ENCODE peak calls at places on chromosomes 12 and 14, in four cellular contexts. One of them, this sample, is unnamed.
A peak's percentile ranks its signal among the peaks of the same experiment; 100 is the strongest.

GRCh38 chr12:93862424-93862823 is 185.2 kb downstream of the CRADD start:
- DNase-seq in CD8-positive, alpha-beta T cell: no peak
- DNase-seq in H1: no peak
- DNase-seq in A549: no peak
- DNase-seq in this sample: no peak

GRCh38 chr12:68815232-68815927 is 7.4 kb downstream of the MDM2 start:
- DNase-seq in CD8-positive, alpha-beta T cell: no peak
- DNase-seq in H1: no peak
- DNase-seq in A549: no peak
- DNase-seq in this sample: no peak

GRCh38 chr14:69288956-69289705 is 29.2 kb downstream of the GALNT16 start:
- DNase-seq in CD8-positive, alpha-beta T cell: no peak
- DNase-seq in H1: no peak
- DNase-seq in A549: no peak
- DNase-seq in this sample: no peak

GRCh38 chr12:105418821-105419291 is 88.4 kb downstream of the C12orf75 start:
- DNase-seq in CD8-positive, alpha-beta T cell: no peak
- DNase-seq in H1: no peak
- DNase-seq in A549: no peak
- DNase-seq in this sample: no peak

GRCh38 chr12:115857923-115858322 is 419.6 kb downstream of the MED13L start:
- DNase-seq in CD8-positive, alpha-beta T cell: no peak
- DNase-seq in H1: no peak
- DNase-seq in A549: no peak
- DNase-seq in this sample: no peak

GRCh38 chr14:99242816-99243795 is 28.9 kb downstream of the BCL11B start:
- DNase-seq in CD8-positive, alpha-beta T cell: no peak
- DNase-seq in H1: no peak
- DNase-seq in A549: no peak
- DNase-seq in this sample: no peak

GRCh38 chr12:97140355-97140754 is 233.3 kb downstream of the NEDD1 start:
- DNase-seq in CD8-positive, alpha-beta T cell: no peak
- DNase-seq in H1: no peak
- DNase-seq in A549: no peak
- DNase-seq in this sample: no peak

GRCh38 chr12:9340422-9341259 is 132.4 kb upstream of the PZP start:
- DNase-seq in CD8-positive, alpha-beta T cell: no peak
- DNase-seq in H1: no peak
- DNase-seq in A549: no peak
- DNase-seq in this sample: no peak

GRCh38 chr14:75570797-75571196 is 7.6 kb upstream of the FLVCR2 start:
- DNase-seq in CD8-positive, alpha-beta T cell: no peak
- DNase-seq in H1: no peak
- DNase-seq in A549: no peak
- DNase-seq in this sample: no peak

GRCh38 chr12:94941440-94941862 is 62.0 kb downstream of the NDUFA12 start:
- DNase-seq in CD8-positive, alpha-beta T cell: peak; percentile 7
- DNase-seq in H1: no peak
- DNase-seq in A549: no peak
- DNase-seq in this sample: no peak

GRCh38 chr12:124188561-124189405 is 106.1 kb upstream of the RFLNA start:
- DNase-seq in CD8-positive, alpha-beta T cell: no peak
- DNase-seq in H1: no peak
- DNase-seq in A549: no peak
- DNase-seq in this sample: no peak

GRCh38 chr12:49355913-49356312 is 9.2 kb downstream of the DNAJC22 start:
- DNase-seq in CD8-positive, alpha-beta T cell: no peak
- DNase-seq in H1: no peak
- DNase-seq in A549: no peak
- DNase-seq in this sample: no peak

GRCh38 chr12:75759842-75760260 is 248.4 kb upstream of the KRR1 start:
- DNase-seq in CD8-positive, alpha-beta T cell: no peak
- DNase-seq in H1: no peak
- DNase-seq in A549: no peak
- DNase-seq in this sample: no peak

GRCh38 chr14:93150227-93151206 is 34.2 kb downstream of the MOAP1 start:
- DNase-seq in CD8-positive, alpha-beta T cell: no peak
- DNase-seq in H1: no peak
- DNase-seq in A549: no peak
- DNase-seq in this sample: no peak

GRCh38 chr12:74538491-74539258 is 1.0 kb downstream of the ATXN7L3B start:
- DNase-seq in CD8-positive, alpha-beta T cell: peak; percentile 21
- DNase-seq in H1: no peak
- DNase-seq in A549: no peak
- DNase-seq in this sample: no peak

GRCh38 chr14:104687601-104688504 is 1.6 kb upstream of the INF2 start:
- DNase-seq in CD8-positive, alpha-beta T cell: no peak
- DNase-seq in H1: no peak
- DNase-seq in A549: peak; percentile 97
- DNase-seq in this sample: no peak

GRCh38 chr12:89636054-89636775 is 72.4 kb downstream of the ATP2B1 start:
- DNase-seq in CD8-positive, alpha-beta T cell: no peak
- DNase-seq in H1: no peak
- DNase-seq in A549: peak; percentile 18
- DNase-seq in this sample: no peak

GRCh38 chr12:60101715-60102114 is 505.9 kb downstream of the SLC16A7 start:
- DNase-seq in CD8-positive, alpha-beta T cell: no peak
- DNase-seq in H1: no peak
- DNase-seq in A549: no peak
- DNase-seq in this sample: no peak

GRCh38 chr14:35133542-35134328 is 11.4 kb downstream of the PRORP start:
- DNase-seq in CD8-positive, alpha-beta T cell: no peak
- DNase-seq in H1: no peak
- DNase-seq in A549: no peak
- DNase-seq in this sample: no peak

GRCh38 chr14:68342216-68342615 is 450.7 kb downstream of the ZFP36L1 start:
- DNase-seq in CD8-positive, alpha-beta T cell: no peak
- DNase-seq in H1: no peak
- DNase-seq in A549: no peak
- DNase-seq in this sample: no peak

GRCh38 chr14:53757732-53758131 is 198.9 kb downstream of the BMP4 start:
- DNase-seq in CD8-positive, alpha-beta T cell: no peak
- DNase-seq in H1: no peak
- DNase-seq in A549: no peak
- DNase-seq in this sample: no peak

GRCh38 chr12:90152897-90153624 is 444.4 kb upstream of the ATP2B1 start:
- DNase-seq in CD8-positive, alpha-beta T cell: no peak
- DNase-seq in H1: no peak
- DNase-seq in A549: no peak
- DNase-seq in this sample: no peak

GRCh38 chr14:81432171-81432570 is 32.0 kb upstream of the STON2 start:
- DNase-seq in CD8-positive, alpha-beta T cell: no peak
- DNase-seq in H1: no peak
- DNase-seq in A549: no peak
- DNase-seq in this sample: no peak

GRCh38 chr12:119843100-119843499 is 34.0 kb downstream of the CIT start:
- DNase-seq in CD8-positive, alpha-beta T cell: no peak
- DNase-seq in H1: no peak
- DNase-seq in A549: no peak
- DNase-seq in this sample: no peak

GRCh38 chr14:61644834-61645233 is 50.5 kb upstream of the HIF1A start:
- DNase-seq in CD8-positive, alpha-beta T cell: no peak
- DNase-seq in H1: no peak
- DNase-seq in A549: no peak
- DNase-seq in this sample: no peak

GRCh38 chr14:68603682-68604360 is 189.0 kb downstream of the ZFP36L1 start:
- DNase-seq in CD8-positive, alpha-beta T cell: no peak
- DNase-seq in H1: no peak
- DNase-seq in A549: no peak
- DNase-seq in this sample: no peak

GRCh38 chr12:114274131-114274530 is 131.8 kb downstream of the TBX5 start:
- DNase-seq in CD8-positive, alpha-beta T cell: no peak
- DNase-seq in H1: no peak
- DNase-seq in A549: no peak
- DNase-seq in this sample: no peak

GRCh38 chr12:56900583-56900982 is 33.6 kb downstream of the SDR9C7 start:
- DNase-seq in CD8-positive, alpha-beta T cell: no peak
- DNase-seq in H1: no peak
- DNase-seq in A549: peak; percentile 66
- DNase-seq in this sample: no peak

GRCh38 chr14:49770212-49770817 is 2.4 kb downstream of the KLHDC2 start:
- DNase-seq in CD8-positive, alpha-beta T cell: no peak
- DNase-seq in H1: no peak
- DNase-seq in A549: no peak
- DNase-seq in this sample: no peak

GRCh38 chr14:94144765-94145164 is 15.4 kb upstream of the IFI27L2 start:
- DNase-seq in CD8-positive, alpha-beta T cell: no peak
- DNase-seq in H1: no peak
- DNase-seq in A549: no peak
- DNase-seq in this sample: no peak

GRCh38 chr12:63895841-63896240 is 51.3 kb downstream of the SRGAP1 start:
- DNase-seq in CD8-positive, alpha-beta T cell: no peak
- DNase-seq in H1: no peak
- DNase-seq in A549: no peak
- DNase-seq in this sample: no peak

GRCh38 chr14:33376510-33376909 is 437.8 kb downstream of the NPAS3 start:
- DNase-seq in CD8-positive, alpha-beta T cell: no peak
- DNase-seq in H1: no peak
- DNase-seq in A549: no peak
- DNase-seq in this sample: no peak
- H3K27ac ChIP-seq in CD8-positive, alpha-beta T cell: no peak overlapping the region
- H3K27ac ChIP-seq in H1: no peak overlapping the region
- H3K27ac ChIP-seq in A549: no peak overlapping the region
- H3K27ac ChIP-seq in this sample: no peak overlapping the region

DNA sequence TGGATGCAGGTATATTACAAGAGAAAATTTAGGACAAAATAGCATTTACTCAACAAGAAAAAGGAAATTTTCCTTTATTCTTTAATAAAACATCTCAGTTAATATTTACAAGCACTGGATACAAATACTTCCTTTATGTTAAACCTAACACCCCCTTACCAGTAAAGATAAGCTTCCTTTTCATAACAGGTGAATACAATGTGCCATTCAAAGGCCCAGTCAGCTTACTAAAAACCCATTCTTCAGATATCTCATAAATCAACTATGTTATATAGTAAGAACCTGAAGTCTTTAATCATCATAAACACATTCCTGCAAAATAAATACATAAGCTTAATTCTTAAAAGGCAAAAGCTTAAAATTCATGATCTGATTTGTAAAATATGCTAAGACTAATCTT is 52.6 kb downstream of the LRP6 start:
- DNase-seq in CD8-positive, alpha-beta T cell: no peak
- DNase-seq in H1: no peak
- DNase-seq in A549: no peak
- DNase-seq in this sample: no peak
- H3K27ac ChIP-seq in CD8-positive, alpha-beta T cell: no peak overlapping the region
- H3K27ac ChIP-seq in H1: no peak overlapping the region
- H3K27ac ChIP-seq in A549: peak overlapping the region; percentile 89
- H3K27ac ChIP-seq in this sample: no peak overlapping the region

GRCh38 chr12:3213768-3214167 is 136.6 kb downstream of the TSPAN9 start:
- DNase-seq in CD8-positive, alpha-beta T cell: no peak
- DNase-seq in H1: no peak
- DNase-seq in A549: no peak
- DNase-seq in this sample: no peak
- H3K27ac ChIP-seq in CD8-positive, alpha-beta T cell: no peak overlapping the region
- H3K27ac ChIP-seq in H1: no peak overlapping the region
- H3K27ac ChIP-seq in A549: no peak overlapping the region
- H3K27ac ChIP-seq in this sample: no peak overlapping the region

GRCh38 chr14:95504135-95505029 is 12.1 kb downstream of the SYNE3 start:
- DNase-seq in CD8-positive, alpha-beta T cell: no peak
- DNase-seq in H1: no peak
- DNase-seq in A549: no peak
- DNase-seq in this sample: no peak
- H3K27ac ChIP-seq in CD8-positive, alpha-beta T cell: no peak overlapping the region
- H3K27ac ChIP-seq in H1: no peak overlapping the region
- H3K27ac ChIP-seq in A549: no peak overlapping the region
- H3K27ac ChIP-seq in this sample: no peak overlapping the region

DNA sequence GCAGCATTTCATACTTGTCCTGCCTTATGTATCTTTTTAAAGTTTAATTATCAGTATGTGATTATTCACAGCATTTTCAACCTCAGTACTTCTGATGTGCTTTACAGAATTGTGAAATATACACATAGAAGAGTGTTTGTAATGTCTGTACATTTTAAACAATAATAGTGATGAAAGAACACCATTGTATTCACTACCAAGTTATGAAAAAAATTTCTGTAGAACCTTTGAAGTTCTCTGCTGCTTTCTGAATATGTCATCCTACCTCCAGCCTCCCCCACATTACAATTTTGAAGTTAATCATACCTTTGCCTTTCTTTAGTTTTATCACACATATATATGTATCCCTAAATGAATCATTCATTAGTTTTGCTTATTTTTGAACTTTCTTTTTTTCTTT is 24.8 kb downstream of the FRMD6 start:
- DNase-seq in CD8-positive, alpha-beta T cell: no peak
- DNase-seq in H1: no peak
- DNase-seq in A549: no peak
- DNase-seq in this sample: no peak
- H3K27ac ChIP-seq in CD8-positive, alpha-beta T cell: no peak overlapping the region
- H3K27ac ChIP-seq in H1: no peak overlapping the region
- H3K27ac ChIP-seq in A549: no peak overlapping the region
- H3K27ac ChIP-seq in this sample: peak overlapping the region; percentile 5

GRCh38 chr12:42588981-42589464 is 523 bp downstream of the PRICKLE1 start:
- DNase-seq in CD8-positive, alpha-beta T cell: no peak
- DNase-seq in H1: no peak
- DNase-seq in A549: peak; percentile 41
- DNase-seq in this sample: peak; percentile 29
- H3K27ac ChIP-seq in CD8-positive, alpha-beta T cell: no peak overlapping the region
- H3K27ac ChIP-seq in H1: no peak overlapping the region
- H3K27ac ChIP-seq in A549: peak overlapping the region; percentile 84
- H3K27ac ChIP-seq in this sample: no peak overlapping the region

This sample was measured in caudate nucleus.